ENCODE peak calls at places on chromosome 2, in six cellular contexts. A is A549, P is K562, Y is GM12878, L is H1, X is HepG2. F is an unnamed sample.

GRCh38 chr2:44572196-44572900 is 210.6 kb downstream of the CAMKMT start:
- DNase-seq in A (peak; percentile 39), P (no peak), Y (no peak), L (no peak), X (no peak), F (no peak)

GRCh38 chr2:1841903-1842791 is 97.8 kb upstream of the PXDN start:
- DNase-seq in A (no peak), P (no peak), Y (no peak), L (no peak), X (no peak), F (no peak)

GRCh38 chr2:105873721-105874120 is 129.0 kb downstream of the NCK2 start:
- DNase-seq in A (peak; percentile 10), P (peak; percentile 85), Y (peak; percentile 71), L (no peak), X (peak; percentile 42), F (no peak)

GRCh38 chr2:98637401-98638144 is 29.2 kb downstream of the UNC50 start:
- DNase-seq in A (no peak), P (no peak), Y (peak; percentile 67), L (no peak), X (no peak), F (no peak)

GRCh38 chr2:129144082-129144791 is 825.6 kb upstream of the HS6ST1 start:
- DNase-seq in A (no peak), P (no peak), Y (no peak), L (no peak), X (no peak), F (no peak)

GRCh38 chr2:220705678-220706077 is 866.4 kb downstream of the EPHA4 start:
- DNase-seq in A (no peak), P (no peak), Y (no peak), L (no peak), X (no peak), F (no peak)

GRCh38 chr2:119106301-119106897 is 52.2 kb downstream of the C1QL2 start:
- DNase-seq in A (peak; percentile 19), P (peak; percentile 27), Y (no peak), L (no peak), X (peak; percentile 35), F (no peak)

GRCh38 chr2:228164718-228165117 is 16.8 kb downstream of the SPHKAP start:
- DNase-seq in A (no peak), P (no peak), Y (no peak), L (no peak), X (no peak), F (no peak)

GRCh38 chr2:125543968-125544514 is 1111.9 kb upstream of the GYPC start:
- DNase-seq in A (no peak), P (no peak), Y (no peak), L (no peak), X (no peak), F (no peak)

GRCh38 chr2:205776139-205776538 is 93.8 kb downstream of the NRP2 start:
- DNase-seq in A (peak; percentile 63), P (peak; percentile 45), Y (no peak), L (peak; percentile 64), X (peak; percentile 62), F (peak; percentile 61)

GRCh38 chr2:68774569-68775271 is 40.1 kb downstream of the ARHGAP25 start:
- DNase-seq in A (no peak), P (peak; percentile 70), Y (peak; percentile 54), L (no peak), X (no peak), F (no peak)

GRCh38 chr2:27177441-27178351 is 28.9 kb downstream of the TCF23 start:
- DNase-seq in A (no peak), P (no peak), Y (no peak), L (no peak), X (peak; percentile 99), F (no peak)

GRCh38 chr2:173159794-173160463 is 84.3 kb downstream of the MAP3K20 start:
- DNase-seq in A (peak; percentile 95), P (no peak), Y (no peak), L (peak; percentile 10), X (peak; percentile 25), F (no peak)

GRCh38 chr2:104654813-104655212 is 199.1 kb upstream of the POU3F3 start:
- DNase-seq in A (no peak), P (no peak), Y (no peak), L (no peak), X (no peak), F (peak; percentile 87)

GRCh38 chr2:197311521-197312033 is 997 bp upstream of the ANKRD44 start:
- DNase-seq in A (no peak), P (no peak), Y (no peak), L (no peak), X (peak; percentile 15), F (peak; percentile 33)

GRCh38 chr2:156340818-156341481 is 8.4 kb upstream of the NR4A2 start:
- DNase-seq in A (peak; percentile 66), P (peak; percentile 52), Y (no peak), L (no peak), X (no peak), F (no peak)

GRCh38 chr2:117379928-117380327 is 434.6 kb upstream of the DDX18 start:
- DNase-seq in A (no peak), P (no peak), Y (no peak), L (no peak), X (no peak), F (no peak)

GRCh38 chr2:150735894-150736498 is 248.5 kb upstream of the RND3 start:
- DNase-seq in A (no peak), P (no peak), Y (no peak), L (no peak), X (no peak), F (no peak)

GRCh38 chr2:95345415-95346235 is 48.5 kb downstream of the KCNIP3 start:
- DNase-seq in A (peak; percentile 80), P (peak; percentile 89), Y (no peak), L (peak; percentile 31), X (peak; percentile 29), F (peak; percentile 95)

GRCh38 chr2:128949360-128949759 is 630.7 kb upstream of the HS6ST1 start:
- DNase-seq in A (no peak), P (no peak), Y (no peak), L (no peak), X (no peak), F (no peak)

GRCh38 chr2:43010428-43011141 is 215.8 kb downstream of the ZFP36L2 start:
- DNase-seq in A (no peak), P (no peak), Y (no peak), L (no peak), X (no peak), F (no peak)

GRCh38 chr2:104825124-104825865 is 28.6 kb upstream of the POU3F3 start:
- DNase-seq in A (no peak), P (no peak), Y (no peak), L (no peak), X (no peak), F (no peak)

GRCh38 chr2:181680055-181680936 is at the start of gene NEUROD1:
- DNase-seq in A (peak; percentile 16), P (no peak), Y (no peak), L (peak; percentile 63), X (no peak), F (peak; percentile 91)

GRCh38 chr2:33526132-33526531 is 49.7 kb downstream of the RASGRP3 start:
- DNase-seq in A (no peak), P (no peak), Y (no peak), L (no peak), X (no peak), F (no peak)

DNA sequence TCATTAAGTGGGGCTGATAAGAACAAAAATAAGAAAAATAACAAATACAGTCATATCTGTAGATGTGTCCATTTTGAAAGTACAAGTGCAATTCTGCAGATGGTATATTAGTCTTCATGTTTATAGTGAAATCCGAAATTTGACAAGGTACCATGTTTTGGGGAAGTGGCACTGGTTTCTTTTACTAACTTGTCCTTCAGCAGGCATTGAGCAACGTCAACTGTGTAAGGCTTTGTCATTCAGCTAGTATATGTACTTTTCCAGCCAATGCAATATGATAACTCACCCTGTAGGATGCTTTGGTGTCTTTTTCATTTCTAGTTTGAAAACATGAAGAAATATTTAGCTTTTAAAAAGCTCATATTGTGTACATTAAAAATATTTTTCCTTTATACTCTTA is 139.9 kb downstream of the MCFD2 start:
- DNase-seq in A (no peak), P (no peak), Y (no peak), L (no peak), X (no peak), F (no peak)
- TF ChIP-seq CHD2 in A (no peak), P (no peak), Y (no peak), L (no peak), X (no peak), F (no peak)

DNA sequence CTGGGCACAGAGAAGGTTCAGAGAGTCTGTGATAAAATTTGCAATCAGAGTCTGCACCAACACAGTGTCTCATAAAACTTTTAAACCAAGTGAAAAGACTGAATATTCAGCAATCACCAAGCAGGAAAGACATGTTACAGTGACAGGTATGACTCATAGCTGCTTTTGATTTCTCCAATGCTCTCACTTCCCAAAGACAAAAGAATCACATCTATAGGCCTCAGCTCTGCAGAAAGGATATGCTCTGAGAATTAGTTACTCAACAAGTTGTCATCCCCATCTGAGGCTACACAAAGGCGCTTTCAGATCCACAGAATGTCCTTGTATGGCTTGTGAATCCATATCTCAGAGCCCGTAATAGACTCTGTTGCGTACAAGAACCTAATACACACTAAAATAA is 92.5 kb downstream of the KCNF1 start:
- DNase-seq in A (no peak), P (no peak), Y (no peak), L (no peak), X (peak; percentile 27), F (no peak)
- TF ChIP-seq RFX5 in A (no peak), P (no peak), Y (no peak), L (no peak), X (no peak), F (no peak)

GRCh38 chr2:56287974-56288373 is 104.2 kb downstream of the CCDC85A start:
- DNase-seq in A (no peak), P (no peak), Y (no peak), L (no peak), X (no peak), F (no peak)

GRCh38 chr2:56286936-56287335 is 103.1 kb downstream of the CCDC85A start:
- DNase-seq in A (no peak), P (no peak), Y (no peak), L (no peak), X (no peak), F (no peak)

GRCh38 chr2:56288863-56289580 is 105.2 kb downstream of the CCDC85A start:
- DNase-seq in A (no peak), P (no peak), Y (no peak), L (no peak), X (no peak), F (no peak)

GRCh38 chr2:56285224-56285623 is 101.4 kb downstream of the CCDC85A start:
- DNase-seq in A (no peak), P (no peak), Y (no peak), L (no peak), X (no peak), F (no peak)

DNA sequence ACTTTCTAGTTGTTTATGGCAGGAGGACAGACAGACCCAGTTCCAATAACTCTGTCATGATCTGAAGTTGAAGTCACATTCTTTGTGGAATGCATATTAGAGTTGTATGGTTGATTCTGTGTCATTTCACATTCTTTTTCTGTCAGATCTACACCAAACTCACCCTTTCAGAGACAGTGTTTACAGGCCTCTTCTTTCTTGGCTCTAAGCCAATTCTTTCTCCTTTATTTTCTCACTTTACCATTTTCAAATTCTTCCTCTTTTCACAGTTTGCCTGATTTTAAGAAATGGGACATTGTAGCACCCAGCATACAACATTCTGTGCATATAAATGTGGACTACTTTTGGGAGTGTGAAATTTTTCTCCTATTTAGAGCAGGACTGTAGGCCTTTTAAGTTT is 103.7 kb downstream of the CCDC85A start:
- DNase-seq in A (no peak), P (no peak), Y (no peak), L (no peak), X (no peak), F (no peak)
- TF ChIP-seq CHD2 in A (no peak), P (no peak), Y (no peak), L (no peak), X (no peak), F (no peak)

GRCh38 chr2:11764920-11765319 is 18.5 kb downstream of the LPIN1 start:
- DNase-seq in A (no peak), P (no peak), Y (no peak), L (no peak), X (no peak), F (no peak)
- TF ChIP-seq RFX5 in A (no peak), P (no peak), Y (no peak), L (no peak), X (no peak), F (no peak)

F was measured in SK-N-SH.